ENCODE peak calls at places on chromosomes 2 and 18, in eight cellular contexts. One of them, this sample, is unnamed.

GRCh38 chr2:240589850-240590525 is 3.5 kb downstream of the CAPN10 start:
- DNase-seq in adipocyte: no peak
- DNase-seq in posterior cingulate gyrus: no peak
- DNase-seq in substantia nigra: no peak
- DNase-seq in AG09319: no peak
- DNase-seq in Kasumi-1: no peak
- DNase-seq in T-helper 9 cell: no peak
- DNase-seq in cardiac muscle cell: no peak
- DNase-seq in this sample: no peak

GRCh38 chr2:238691596-238692491 is 156.0 kb upstream of the TWIST2 start:
- DNase-seq in adipocyte: no peak
- DNase-seq in posterior cingulate gyrus: no peak
- DNase-seq in substantia nigra: no peak
- DNase-seq in AG09319: peak
- DNase-seq in Kasumi-1: no peak
- DNase-seq in T-helper 9 cell: no peak
- DNase-seq in cardiac muscle cell: no peak
- DNase-seq in this sample: no peak

GRCh38 chr2:100173907-100174525 is 31.6 kb upstream of the AFF3 start:
- DNase-seq in adipocyte: peak
- DNase-seq in posterior cingulate gyrus: no peak
- DNase-seq in substantia nigra: no peak
- DNase-seq in AG09319: peak
- DNase-seq in Kasumi-1: no peak
- DNase-seq in T-helper 9 cell: no peak
- DNase-seq in cardiac muscle cell: no peak
- DNase-seq in this sample: no peak

GRCh38 chr2:240146141-240146561 is 5.7 kb upstream of the OTOS start:
- DNase-seq in adipocyte: no peak
- DNase-seq in posterior cingulate gyrus: no peak
- DNase-seq in substantia nigra: no peak
- DNase-seq in AG09319: no peak
- DNase-seq in Kasumi-1: no peak
- DNase-seq in T-helper 9 cell: no peak
- DNase-seq in cardiac muscle cell: no peak
- DNase-seq in this sample: no peak

GRCh38 chr2:25618676-25619075 is 54.7 kb downstream of the DTNB start:
- DNase-seq in adipocyte: peak
- DNase-seq in posterior cingulate gyrus: no peak
- DNase-seq in substantia nigra: no peak
- DNase-seq in AG09319: no peak
- DNase-seq in Kasumi-1: no peak
- DNase-seq in T-helper 9 cell: no peak
- DNase-seq in cardiac muscle cell: peak
- DNase-seq in this sample: no peak

GRCh38 chr2:26588576-26588975 is 52.6 kb downstream of the CIB4 start:
- DNase-seq in adipocyte: no peak
- DNase-seq in posterior cingulate gyrus: no peak
- DNase-seq in substantia nigra: no peak
- DNase-seq in AG09319: no peak
- DNase-seq in Kasumi-1: no peak
- DNase-seq in T-helper 9 cell: no peak
- DNase-seq in cardiac muscle cell: no peak
- DNase-seq in this sample: no peak

GRCh38 chr18:60471652-60472051 is 99.1 kb upstream of the MC4R start:
- DNase-seq in adipocyte: peak
- DNase-seq in posterior cingulate gyrus: no peak
- DNase-seq in substantia nigra: no peak
- DNase-seq in AG09319: no peak
- DNase-seq in Kasumi-1: no peak
- DNase-seq in T-helper 9 cell: no peak
- DNase-seq in cardiac muscle cell: no peak
- DNase-seq in this sample: no peak

GRCh38 chr2:107592225-107592624 is 234.5 kb upstream of the RGPD4 start:
- DNase-seq in adipocyte: no peak
- DNase-seq in posterior cingulate gyrus: no peak
- DNase-seq in substantia nigra: no peak
- DNase-seq in AG09319: no peak
- DNase-seq in Kasumi-1: peak
- DNase-seq in T-helper 9 cell: no peak
- DNase-seq in cardiac muscle cell: no peak
- DNase-seq in this sample: no peak

GRCh38 chr2:215288112-215288815 is 23.6 kb upstream of the ATIC start:
- DNase-seq in adipocyte: no peak
- DNase-seq in posterior cingulate gyrus: no peak
- DNase-seq in substantia nigra: no peak
- DNase-seq in AG09319: no peak
- DNase-seq in Kasumi-1: no peak
- DNase-seq in T-helper 9 cell: no peak
- DNase-seq in cardiac muscle cell: no peak
- DNase-seq in this sample: no peak

GRCh38 chr2:109410021-109410815 is 203.5 kb downstream of the SEPTIN10 start:
- DNase-seq in adipocyte: no peak
- DNase-seq in posterior cingulate gyrus: no peak
- DNase-seq in substantia nigra: no peak
- DNase-seq in AG09319: peak
- DNase-seq in Kasumi-1: no peak
- DNase-seq in T-helper 9 cell: no peak
- DNase-seq in cardiac muscle cell: no peak
- DNase-seq in this sample: no peak

GRCh38 chr2:120293991-120294329 is 41.3 kb downstream of the RALB start:
- DNase-seq in adipocyte: no peak
- DNase-seq in posterior cingulate gyrus: no peak
- DNase-seq in substantia nigra: no peak
- DNase-seq in AG09319: no peak
- DNase-seq in Kasumi-1: no peak
- DNase-seq in T-helper 9 cell: no peak
- DNase-seq in cardiac muscle cell: no peak
- DNase-seq in this sample: no peak

GRCh38 chr2:156784034-156784433 is 347.9 kb downstream of the GPD2 start:
- DNase-seq in adipocyte: no peak
- DNase-seq in posterior cingulate gyrus: no peak
- DNase-seq in substantia nigra: no peak
- DNase-seq in AG09319: no peak
- DNase-seq in Kasumi-1: no peak
- DNase-seq in T-helper 9 cell: no peak
- DNase-seq in cardiac muscle cell: no peak
- DNase-seq in this sample: no peak

GRCh38 chr2:128754246-128754724 is 435.6 kb upstream of the HS6ST1 start:
- DNase-seq in adipocyte: no peak
- DNase-seq in posterior cingulate gyrus: peak
- DNase-seq in substantia nigra: no peak
- DNase-seq in AG09319: no peak
- DNase-seq in Kasumi-1: peak
- DNase-seq in T-helper 9 cell: no peak
- DNase-seq in cardiac muscle cell: peak
- DNase-seq in this sample: no peak

GRCh38 chr2:2222931-2223330 is 108.1 kb downstream of the MYT1L start:
- DNase-seq in adipocyte: no peak
- DNase-seq in posterior cingulate gyrus: no peak
- DNase-seq in substantia nigra: no peak
- DNase-seq in AG09319: no peak
- DNase-seq in Kasumi-1: no peak
- DNase-seq in T-helper 9 cell: no peak
- DNase-seq in cardiac muscle cell: no peak
- DNase-seq in this sample: no peak

GRCh38 chr18:5556317-5556974 is 12.6 kb upstream of the EPB41L3 start:
- DNase-seq in adipocyte: no peak
- DNase-seq in posterior cingulate gyrus: no peak
- DNase-seq in substantia nigra: no peak
- DNase-seq in AG09319: peak
- DNase-seq in Kasumi-1: no peak
- DNase-seq in T-helper 9 cell: no peak
- DNase-seq in cardiac muscle cell: peak
- DNase-seq in this sample: no peak

GRCh38 chr2:179677148-179677688 is 184.2 kb downstream of the ZNF385B start:
- DNase-seq in adipocyte: peak
- DNase-seq in posterior cingulate gyrus: no peak
- DNase-seq in substantia nigra: no peak
- DNase-seq in AG09319: no peak
- DNase-seq in Kasumi-1: peak
- DNase-seq in T-helper 9 cell: no peak
- DNase-seq in cardiac muscle cell: no peak
- DNase-seq in this sample: no peak

GRCh38 chr2:58240595-58240937 is 559 bp downstream of the FANCL start:
- DNase-seq in adipocyte: no peak
- DNase-seq in posterior cingulate gyrus: no peak
- DNase-seq in substantia nigra: no peak
- DNase-seq in AG09319: no peak
- DNase-seq in Kasumi-1: peak
- DNase-seq in T-helper 9 cell: no peak
- DNase-seq in cardiac muscle cell: peak
- DNase-seq in this sample: no peak

GRCh38 chr2:53234548-53234903 is 533.1 kb upstream of the CHAC2 start:
- DNase-seq in adipocyte: peak
- DNase-seq in posterior cingulate gyrus: no peak
- DNase-seq in substantia nigra: no peak
- DNase-seq in AG09319: no peak
- DNase-seq in Kasumi-1: peak
- DNase-seq in T-helper 9 cell: no peak
- DNase-seq in cardiac muscle cell: no peak
- DNase-seq in this sample: no peak

GRCh38 chr2:225091336-225091735 is 49.1 kb upstream of the DOCK10 start:
- DNase-seq in adipocyte: peak
- DNase-seq in posterior cingulate gyrus: no peak
- DNase-seq in substantia nigra: no peak
- DNase-seq in AG09319: no peak
- DNase-seq in Kasumi-1: no peak
- DNase-seq in T-helper 9 cell: no peak
- DNase-seq in cardiac muscle cell: peak
- DNase-seq in this sample: no peak

GRCh38 chr2:192657364-192657763 is 462.6 kb upstream of the TMEFF2 start:
- DNase-seq in adipocyte: no peak
- DNase-seq in posterior cingulate gyrus: no peak
- DNase-seq in substantia nigra: no peak
- DNase-seq in AG09319: no peak
- DNase-seq in Kasumi-1: no peak
- DNase-seq in T-helper 9 cell: no peak
- DNase-seq in cardiac muscle cell: no peak
- DNase-seq in this sample: no peak

GRCh38 chr2:162579169-162579568 is 235.2 kb downstream of the GCA start:
- DNase-seq in adipocyte: no peak
- DNase-seq in posterior cingulate gyrus: no peak
- DNase-seq in substantia nigra: no peak
- DNase-seq in AG09319: no peak
- DNase-seq in Kasumi-1: no peak
- DNase-seq in T-helper 9 cell: no peak
- DNase-seq in cardiac muscle cell: no peak
- DNase-seq in this sample: no peak

GRCh38 chr2:208406474-208407451 is at the start of gene PTH2R:
- DNase-seq in adipocyte: no peak
- DNase-seq in posterior cingulate gyrus: no peak
- DNase-seq in substantia nigra: no peak
- DNase-seq in AG09319: no peak
- DNase-seq in Kasumi-1: no peak
- DNase-seq in T-helper 9 cell: no peak
- DNase-seq in cardiac muscle cell: peak
- DNase-seq in this sample: no peak

GRCh38 chr2:230868947-230869690 is 4.4 kb downstream of the ITM2C start:
- DNase-seq in adipocyte: no peak
- DNase-seq in posterior cingulate gyrus: no peak
- DNase-seq in substantia nigra: no peak
- DNase-seq in AG09319: no peak
- DNase-seq in Kasumi-1: no peak
- DNase-seq in T-helper 9 cell: no peak
- DNase-seq in cardiac muscle cell: peak
- DNase-seq in this sample: no peak

GRCh38 chr2:112813043-112813966 is 23.3 kb downstream of the IL1B start:
- DNase-seq in adipocyte: no peak
- DNase-seq in posterior cingulate gyrus: no peak
- DNase-seq in substantia nigra: no peak
- DNase-seq in AG09319: no peak
- DNase-seq in Kasumi-1: no peak
- DNase-seq in T-helper 9 cell: no peak
- DNase-seq in cardiac muscle cell: peak
- DNase-seq in this sample: no peak

GRCh38 chr2:240946654-240947053 is 40.5 kb downstream of the CROCC2 start:
- DNase-seq in adipocyte: peak
- DNase-seq in posterior cingulate gyrus: no peak
- DNase-seq in substantia nigra: no peak
- DNase-seq in AG09319: no peak
- DNase-seq in Kasumi-1: no peak
- DNase-seq in T-helper 9 cell: no peak
- DNase-seq in cardiac muscle cell: no peak
- DNase-seq in this sample: no peak

GRCh38 chr2:100554788-100555407 is 7.9 kb upstream of the PDCL3 start:
- DNase-seq in adipocyte: no peak
- DNase-seq in posterior cingulate gyrus: no peak
- DNase-seq in substantia nigra: no peak
- DNase-seq in AG09319: no peak
- DNase-seq in Kasumi-1: peak
- DNase-seq in T-helper 9 cell: peak
- DNase-seq in cardiac muscle cell: no peak
- DNase-seq in this sample: no peak

GRCh38 chr2:3494984-3495666 is 24.2 kb downstream of the ADI1 start:
- DNase-seq in adipocyte: no peak
- DNase-seq in posterior cingulate gyrus: no peak
- DNase-seq in substantia nigra: no peak
- DNase-seq in AG09319: no peak
- DNase-seq in Kasumi-1: no peak
- DNase-seq in T-helper 9 cell: no peak
- DNase-seq in cardiac muscle cell: no peak
- DNase-seq in this sample: no peak

GRCh38 chr2:233245406-233245805 is 6.1 kb upstream of the ATG16L1 start:
- DNase-seq in adipocyte: no peak
- DNase-seq in posterior cingulate gyrus: no peak
- DNase-seq in substantia nigra: no peak
- DNase-seq in AG09319: no peak
- DNase-seq in Kasumi-1: no peak
- DNase-seq in T-helper 9 cell: no peak
- DNase-seq in cardiac muscle cell: no peak
- DNase-seq in this sample: no peak

This sample was measured in lung.